ENCODE peak calls at places on chromosome 21, in five cellular contexts. Q is skeletal muscle cell; V is stimulated activated CD4-positive, alpha-beta T cell treated with anti-CD3 and anti-CD28 coated beads, Interleukin-15, amount 100 ng/mL, for 48 hours; G is NCI-H1092 treated with DMSO at 0.1 percent for 48 hours; L is substantia nigra. S is an unnamed sample.

GRCh38 chr21:44939532-44940115 is at the start of gene SLX9:
- DNase-seq in L (no peak), G (peak), Q (no peak), V (peak), S (peak)

GRCh38 chr21:35509004-35509704 is 460.1 kb upstream of the RUNX1 start:
- DNase-seq in V (no peak), G (no peak), L (no peak), Q (no peak), S (no peak)

GRCh38 chr21:15841856-15842564 is 112.2 kb downstream of the USP25 start:
- DNase-seq in G (no peak), V (no peak), L (no peak), Q (peak), S (peak)

GRCh38 chr21:15164678-15165303 is 100.0 kb upstream of the NRIP1 start:
- DNase-seq in V (no peak), Q (no peak), L (no peak), G (no peak), S (peak)

GRCh38 chr21:46393941-46394818 is 64.5 kb upstream of the DIP2A start:
- DNase-seq in Q (no peak), V (no peak), L (no peak), G (peak), S (no peak)

GRCh38 chr21:36549470-36549869 is 69.5 kb upstream of the CLDN14 start:
- DNase-seq in Q (no peak), V (no peak), G (no peak), L (no peak), S (no peak)

GRCh38 chr21:35943752-35944151 is 116.6 kb downstream of the SETD4 start:
- DNase-seq in L (no peak), Q (no peak), G (peak), V (no peak), S (no peak)

GRCh38 chr21:21751286-21751685 is 753.1 kb downstream of the NCAM2 start:
- DNase-seq in Q (no peak), V (no peak), L (no peak), G (no peak), S (no peak)

GRCh38 chr21:45590726-45591618 is 48.7 kb upstream of the SLC19A1 start:
- DNase-seq in V (peak), Q (no peak), L (no peak), G (no peak), S (no peak)

GRCh38 chr21:44530221-44530902 is 9.6 kb downstream of the KRTAP10-1 start:
- DNase-seq in V (no peak), L (no peak), Q (no peak), G (no peak), S (no peak)

GRCh38 chr21:44000360-44000759 is 11.7 kb upstream of the TRAPPC10 start:
- DNase-seq in G (no peak), Q (no peak), V (no peak), L (peak), S (no peak)

GRCh38 chr21:41952568-41953248 is 1.1 kb downstream of the C2CD2 start:
- DNase-seq in G (no peak), V (no peak), Q (no peak), L (no peak), S (peak)

S was measured in kidney tubule cell.